ENCODE peak calls at places on chromosomes 5 and 9, in eight cellular contexts. One of them, this sample, is unnamed.

GRCh38 chr5:53302524-53302923 is 177.9 kb upstream of the FST start:
- DNase-seq in A549: no peak
- DNase-seq in fibroblast of lung: peak; percentile 56
- DNase-seq in heart left ventricle: no peak
- DNase-seq in small intestine: no peak
- DNase-seq in adrenal gland: no peak
- DNase-seq in body of pancreas: no peak
- DNase-seq in lung: no peak
- DNase-seq in this sample: no peak

GRCh38 chr9:129290606-129291005 is 112.5 kb upstream of the IER5L start:
- DNase-seq in fibroblast of lung: no peak
- DNase-seq in heart left ventricle: no peak
- DNase-seq in small intestine: no peak
- DNase-seq in lung: peak; percentile 49
- DNase-seq in body of pancreas: no peak
- DNase-seq in A549: no peak
- DNase-seq in adrenal gland: no peak
- DNase-seq in this sample: peak; percentile 12

GRCh38 chr5:38603691-38604090 is 47.2 kb upstream of the LIFR start:
- DNase-seq in adrenal gland: no peak
- DNase-seq in lung: no peak
- DNase-seq in body of pancreas: no peak
- DNase-seq in A549: no peak
- DNase-seq in small intestine: no peak
- DNase-seq in fibroblast of lung: peak; percentile 53
- DNase-seq in heart left ventricle: no peak
- DNase-seq in this sample: no peak

GRCh38 chr9:93666279-93666784 is 89.9 kb downstream of the PHF2 start:
- DNase-seq in small intestine: no peak
- DNase-seq in heart left ventricle: no peak
- DNase-seq in A549: no peak
- DNase-seq in body of pancreas: peak; percentile 4
- DNase-seq in lung: no peak
- DNase-seq in fibroblast of lung: no peak
- DNase-seq in adrenal gland: no peak
- DNase-seq in this sample: no peak

GRCh38 chr9:121713400-121714070 is 62.1 kb downstream of the DAB2IP start:
- DNase-seq in lung: no peak
- DNase-seq in fibroblast of lung: no peak
- DNase-seq in A549: no peak
- DNase-seq in adrenal gland: no peak
- DNase-seq in body of pancreas: no peak
- DNase-seq in heart left ventricle: no peak
- DNase-seq in small intestine: no peak
- DNase-seq in this sample: no peak

GRCh38 chr5:109454726-109455505 is 45.1 kb upstream of the PJA2 start:
- DNase-seq in lung: no peak
- DNase-seq in heart left ventricle: no peak
- DNase-seq in A549: no peak
- DNase-seq in small intestine: no peak
- DNase-seq in fibroblast of lung: peak; percentile 38
- DNase-seq in adrenal gland: no peak
- DNase-seq in body of pancreas: no peak
- DNase-seq in this sample: no peak

GRCh38 chr9:126450537-126451205 is 124.0 kb downstream of the MVB12B start:
- DNase-seq in small intestine: no peak
- DNase-seq in adrenal gland: no peak
- DNase-seq in heart left ventricle: no peak
- DNase-seq in A549: no peak
- DNase-seq in fibroblast of lung: no peak
- DNase-seq in lung: no peak
- DNase-seq in body of pancreas: no peak
- DNase-seq in this sample: no peak

GRCh38 chr5:88660326-88660946 is 222.5 kb downstream of the MEF2C start:
- DNase-seq in small intestine: no peak
- DNase-seq in heart left ventricle: no peak
- DNase-seq in lung: no peak
- DNase-seq in adrenal gland: peak; percentile 67
- DNase-seq in fibroblast of lung: no peak
- DNase-seq in body of pancreas: no peak
- DNase-seq in A549: no peak
- DNase-seq in this sample: no peak

GRCh38 chr5:166768536-166768935 is 1522.9 kb upstream of the WWC1 start:
- DNase-seq in fibroblast of lung: peak; percentile 19
- DNase-seq in lung: no peak
- DNase-seq in adrenal gland: no peak
- DNase-seq in A549: no peak
- DNase-seq in body of pancreas: no peak
- DNase-seq in heart left ventricle: no peak
- DNase-seq in small intestine: no peak
- DNase-seq in this sample: no peak

GRCh38 chr9:133691659-133692363 is 46.3 kb downstream of the SARDH start:
- DNase-seq in fibroblast of lung: no peak
- DNase-seq in A549: no peak
- DNase-seq in adrenal gland: no peak
- DNase-seq in small intestine: no peak
- DNase-seq in body of pancreas: no peak
- DNase-seq in heart left ventricle: no peak
- DNase-seq in lung: no peak
- DNase-seq in this sample: no peak

GRCh38 chr9:76138360-76138759 is 247.9 kb downstream of the PCSK5 start:
- DNase-seq in small intestine: no peak
- DNase-seq in lung: no peak
- DNase-seq in adrenal gland: no peak
- DNase-seq in A549: no peak
- DNase-seq in body of pancreas: no peak
- DNase-seq in fibroblast of lung: no peak
- DNase-seq in heart left ventricle: no peak
- DNase-seq in this sample: no peak

GRCh38 chr5:59042201-59042600 is 459.3 kb downstream of the RAB3C start:
- DNase-seq in fibroblast of lung: peak; percentile 65
- DNase-seq in body of pancreas: no peak
- DNase-seq in A549: peak; percentile 75
- DNase-seq in small intestine: no peak
- DNase-seq in lung: no peak
- DNase-seq in adrenal gland: no peak
- DNase-seq in heart left ventricle: no peak
- DNase-seq in this sample: no peak

GRCh38 chr9:7656648-7657047 is 142.9 kb downstream of the DMAC1 start:
- DNase-seq in heart left ventricle: peak; percentile 16
- DNase-seq in small intestine: peak; percentile 7
- DNase-seq in adrenal gland: peak; percentile 1
- DNase-seq in fibroblast of lung: peak; percentile 4
- DNase-seq in lung: no peak
- DNase-seq in body of pancreas: peak; percentile 6
- DNase-seq in A549: peak; percentile 1
- DNase-seq in this sample: no peak

GRCh38 chr9:34590376-34591090 is 1.0 kb upstream of the CNTFR start:
- DNase-seq in lung: no peak
- DNase-seq in fibroblast of lung: no peak
- DNase-seq in adrenal gland: no peak
- DNase-seq in body of pancreas: peak; percentile 14
- DNase-seq in heart left ventricle: no peak
- DNase-seq in small intestine: peak; percentile 76
- DNase-seq in A549: no peak
- DNase-seq in this sample: peak; percentile 29

GRCh38 chr5:6448141-6448491 is 543 bp upstream of the UBE2QL1 start:
- DNase-seq in fibroblast of lung: no peak
- DNase-seq in A549: no peak
- DNase-seq in small intestine: no peak
- DNase-seq in adrenal gland: no peak
- DNase-seq in body of pancreas: no peak
- DNase-seq in lung: no peak
- DNase-seq in heart left ventricle: no peak
- DNase-seq in this sample: no peak

GRCh38 chr5:57450991-57451876 is 31.4 kb downstream of the ACTBL2 start:
- DNase-seq in small intestine: no peak
- DNase-seq in body of pancreas: no peak
- DNase-seq in adrenal gland: no peak
- DNase-seq in A549: no peak
- DNase-seq in fibroblast of lung: peak; percentile 73
- DNase-seq in heart left ventricle: no peak
- DNase-seq in lung: no peak
- DNase-seq in this sample: no peak

DNA sequence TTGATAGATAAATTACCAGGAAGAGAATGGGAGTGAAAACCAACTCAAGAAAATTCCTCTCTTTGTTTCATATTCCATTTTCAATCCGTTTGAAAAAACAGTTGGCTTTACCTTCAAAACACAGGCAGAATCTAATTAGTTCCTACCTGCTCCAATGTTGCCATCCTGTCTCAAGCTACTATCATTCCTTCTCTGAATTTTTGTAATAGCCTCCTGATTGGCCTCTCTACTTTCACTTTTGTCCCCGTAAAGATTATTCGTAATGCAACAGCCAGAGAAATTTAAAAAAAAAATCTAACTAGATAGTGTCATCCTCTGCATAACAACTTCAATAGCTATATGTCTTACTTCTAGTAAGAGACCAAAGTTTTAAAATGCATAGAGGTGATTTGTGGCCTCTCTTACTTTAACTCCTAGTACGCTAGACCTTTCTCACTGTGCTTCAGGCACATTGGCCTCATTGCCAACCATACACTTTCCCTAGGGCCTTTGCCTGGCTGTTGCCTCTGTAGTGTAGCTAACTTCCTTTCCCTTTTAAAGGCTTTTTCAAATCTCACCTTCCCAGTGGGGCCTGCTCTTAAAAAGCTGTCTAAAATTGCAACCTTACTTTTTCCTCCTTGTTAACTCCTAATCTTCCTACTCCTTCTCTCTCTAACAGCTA is 311.3 kb upstream of the GRIN3A start:
- DNase-seq in fibroblast of lung: no peak
- DNase-seq in heart left ventricle: no peak
- DNase-seq in adrenal gland: no peak
- DNase-seq in lung: no peak
- DNase-seq in A549: no peak
- DNase-seq in body of pancreas: no peak
- DNase-seq in small intestine: no peak
- DNase-seq in this sample: no peak
- H3K9me3 ChIP-seq in fibroblast of lung: no peaks in the 10 kb centered on the region
- H3K9me3 ChIP-seq in heart left ventricle: no peaks in the 10 kb centered on the region
- H3K9me3 ChIP-seq in adrenal gland: no peaks in the 10 kb centered on the region
- H3K9me3 ChIP-seq in lung: no peaks in the 10 kb centered on the region
- H3K9me3 ChIP-seq in A549: no peaks in the 10 kb centered on the region
- H3K9me3 ChIP-seq in body of pancreas: no peaks in the 10 kb centered on the region
- H3K9me3 ChIP-seq in small intestine: no peaks in the 10 kb centered on the region
- H3K9me3 ChIP-seq in this sample: no peaks in the 10 kb centered on the region

GRCh38 chr9:11702529-11702928 is 990.7 kb upstream of the TYRP1 start:
- DNase-seq in lung: no peak
- DNase-seq in body of pancreas: no peak
- DNase-seq in fibroblast of lung: no peak
- DNase-seq in small intestine: no peak
- DNase-seq in A549: no peak
- DNase-seq in heart left ventricle: no peak
- DNase-seq in adrenal gland: no peak
- DNase-seq in this sample: no peak
- H3K9me3 ChIP-seq in lung: no peaks in the 10 kb centered on the region
- H3K9me3 ChIP-seq in body of pancreas: no peaks in the 10 kb centered on the region
- H3K9me3 ChIP-seq in fibroblast of lung: no peaks in the 10 kb centered on the region
- H3K9me3 ChIP-seq in small intestine: no peaks in the 10 kb centered on the region
- H3K9me3 ChIP-seq in A549: no peaks in the 10 kb centered on the region
- H3K9me3 ChIP-seq in heart left ventricle: no peaks in the 10 kb centered on the region
- H3K9me3 ChIP-seq in adrenal gland: no peaks in the 10 kb centered on the region
- H3K9me3 ChIP-seq in this sample: no peaks in the 10 kb centered on the region

GRCh38 chr9:4810565-4810964 is 17.8 kb downstream of the RCL1 start:
- DNase-seq in body of pancreas: no peak
- DNase-seq in A549: no peak
- DNase-seq in small intestine: no peak
- DNase-seq in adrenal gland: no peak
- DNase-seq in heart left ventricle: no peak
- DNase-seq in lung: no peak
- DNase-seq in fibroblast of lung: no peak
- DNase-seq in this sample: no peak

GRCh38 chr9:4814913-4815312 is 22.2 kb downstream of the RCL1 start:
- DNase-seq in A549: no peak
- DNase-seq in fibroblast of lung: no peak
- DNase-seq in small intestine: peak; percentile 17
- DNase-seq in body of pancreas: no peak
- DNase-seq in lung: no peak
- DNase-seq in heart left ventricle: no peak
- DNase-seq in adrenal gland: no peak
- DNase-seq in this sample: no peak

GRCh38 chr9:4811824-4812223 is 19.1 kb downstream of the RCL1 start:
- DNase-seq in heart left ventricle: no peak
- DNase-seq in fibroblast of lung: no peak
- DNase-seq in body of pancreas: no peak
- DNase-seq in lung: no peak
- DNase-seq in adrenal gland: no peak
- DNase-seq in A549: no peak
- DNase-seq in small intestine: no peak
- DNase-seq in this sample: no peak

GRCh38 chr9:4815381-4815956 is 22.7 kb downstream of the RCL1 start:
- DNase-seq in A549: no peak
- DNase-seq in lung: no peak
- DNase-seq in small intestine: no peak
- DNase-seq in fibroblast of lung: no peak
- DNase-seq in heart left ventricle: no peak
- DNase-seq in adrenal gland: no peak
- DNase-seq in body of pancreas: no peak
- DNase-seq in this sample: no peak

DNA sequence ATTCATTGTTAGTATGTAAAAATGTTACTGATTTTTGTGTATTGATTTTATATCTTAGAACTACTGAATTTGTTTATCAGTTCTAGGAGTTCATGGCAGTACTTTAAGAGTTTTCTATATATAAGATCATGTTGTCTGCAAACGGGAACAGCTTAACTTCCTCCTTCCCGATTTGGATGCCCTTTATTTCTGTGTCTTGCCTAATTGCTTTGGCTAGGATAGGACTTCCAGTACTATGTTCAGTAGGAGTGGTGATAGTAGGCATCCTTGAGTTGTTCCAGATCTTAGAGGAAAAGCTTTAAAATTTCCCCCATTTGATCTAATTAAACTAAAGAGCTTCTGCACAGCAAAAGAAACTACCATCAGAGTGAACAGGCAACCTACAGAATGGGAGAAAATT is 20.1 kb downstream of the RCL1 start:
- DNase-seq in lung: no peak
- DNase-seq in adrenal gland: no peak
- DNase-seq in body of pancreas: no peak
- DNase-seq in small intestine: no peak
- DNase-seq in fibroblast of lung: no peak
- DNase-seq in heart left ventricle: no peak
- DNase-seq in A549: no peak
- DNase-seq in this sample: no peak
- H3K9me3 ChIP-seq in lung: no peaks in the 10 kb centered on the region
- H3K9me3 ChIP-seq in adrenal gland: no peaks in the 10 kb centered on the region
- H3K9me3 ChIP-seq in body of pancreas: no peaks in the 10 kb centered on the region
- H3K9me3 ChIP-seq in small intestine: no peaks in the 10 kb centered on the region
- H3K9me3 ChIP-seq in fibroblast of lung: no peaks in the 10 kb centered on the region
- H3K9me3 ChIP-seq in heart left ventricle: peaks cover 8% of the 10 kb centered on the region
- H3K9me3 ChIP-seq in A549: no peaks in the 10 kb centered on the region
- H3K9me3 ChIP-seq in this sample: no peaks in the 10 kb centered on the region

DNA sequence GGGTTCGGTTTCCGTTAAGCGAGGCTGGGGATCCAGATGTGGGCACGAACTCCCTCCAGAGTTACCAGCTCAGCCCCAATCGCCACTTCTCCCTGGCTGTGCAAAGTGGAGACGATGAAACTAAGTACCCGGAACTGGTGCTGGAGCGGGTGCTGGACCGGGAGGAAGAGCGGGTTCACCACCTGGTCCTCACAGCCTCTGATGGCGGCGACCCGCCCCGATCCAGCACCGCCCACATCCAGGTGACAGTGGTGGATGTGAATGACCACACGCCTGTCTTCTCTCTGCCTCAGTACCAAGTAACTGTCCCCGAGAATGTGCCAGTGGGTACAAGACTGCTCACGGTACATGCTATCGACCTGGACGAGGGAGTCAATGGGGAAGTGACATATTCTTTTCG is 803 bp downstream of the PCDHGA7 start:
- DNase-seq in heart left ventricle: no peak
- DNase-seq in small intestine: no peak
- DNase-seq in A549: no peak
- DNase-seq in lung: no peak
- DNase-seq in fibroblast of lung: no peak
- DNase-seq in body of pancreas: no peak
- DNase-seq in adrenal gland: no peak
- DNase-seq in this sample: no peak
- H3K9me3 ChIP-seq in heart left ventricle: peaks cover 93% of the 10 kb centered on the region
- H3K9me3 ChIP-seq in small intestine: no peaks in the 10 kb centered on the region
- H3K9me3 ChIP-seq in A549: peaks cover 35% of the 10 kb centered on the region
- H3K9me3 ChIP-seq in lung: peaks cover 32% of the 10 kb centered on the region
- H3K9me3 ChIP-seq in fibroblast of lung: peaks cover 2% of the 10 kb centered on the region
- H3K9me3 ChIP-seq in body of pancreas: no peaks in the 10 kb centered on the region
- H3K9me3 ChIP-seq in adrenal gland: peaks cover 4% of the 10 kb centered on the region
- H3K9me3 ChIP-seq in this sample: no peaks in the 10 kb centered on the region